ENCODE peak calls at places on chromosomes 3 and 15, in six cellular contexts. One of them, this sample, is unnamed.

GRCh38 chr3:188060436-188060835 is 93.5 kb upstream of the LPP start:
- DNase-seq in H1: no peak
- DNase-seq in GM12891: no peak
- DNase-seq in HepG2: no peak
- DNase-seq in K562: no peak
- DNase-seq in SK-N-SH: no peak
- DNase-seq in this sample: no peak

GRCh38 chr15:57320543-57321220 is 55.6 kb upstream of the CGNL1 start:
- DNase-seq in H1: no peak
- DNase-seq in GM12891: no peak
- DNase-seq in HepG2: no peak
- DNase-seq in K562: peak
- DNase-seq in SK-N-SH: no peak
- DNase-seq in this sample: no peak

GRCh38 chr3:177589921-177590336 is 392.6 kb upstream of the TBL1XR1 start:
- DNase-seq in H1: no peak
- DNase-seq in GM12891: no peak
- DNase-seq in HepG2: peak
- DNase-seq in K562: no peak
- DNase-seq in SK-N-SH: peak
- DNase-seq in this sample: no peak

GRCh38 chr15:79090487-79091203 is at the start of gene RASGRF1:
- DNase-seq in H1: no peak
- DNase-seq in GM12891: no peak
- DNase-seq in HepG2: no peak
- DNase-seq in K562: no peak
- DNase-seq in SK-N-SH: peak
- DNase-seq in this sample: no peak

GRCh38 chr3:133989931-133990702 is 39.6 kb downstream of the SLCO2A1 start:
- DNase-seq in H1: no peak
- DNase-seq in GM12891: no peak
- DNase-seq in HepG2: no peak
- DNase-seq in K562: no peak
- DNase-seq in SK-N-SH: no peak
- DNase-seq in this sample: no peak

GRCh38 chr3:55329849-55330248 is 157.3 kb downstream of the WNT5A start:
- DNase-seq in H1: no peak
- DNase-seq in GM12891: no peak
- DNase-seq in HepG2: no peak
- DNase-seq in K562: no peak
- DNase-seq in SK-N-SH: no peak
- DNase-seq in this sample: no peak

GRCh38 chr3:5192568-5193319 is 5.2 kb downstream of the EDEM1 start:
- DNase-seq in H1: no peak
- DNase-seq in GM12891: no peak
- DNase-seq in HepG2: no peak
- DNase-seq in K562: no peak
- DNase-seq in SK-N-SH: no peak
- DNase-seq in this sample: no peak

GRCh38 chr15:51144021-51144532 is 49.4 kb upstream of the TNFAIP8L3 start:
- DNase-seq in H1: no peak
- DNase-seq in GM12891: no peak
- DNase-seq in HepG2: no peak
- DNase-seq in K562: peak
- DNase-seq in SK-N-SH: no peak
- DNase-seq in this sample: no peak

GRCh38 chr3:77562089-77562488 is 522.2 kb downstream of the ROBO2 start:
- DNase-seq in H1: no peak
- DNase-seq in GM12891: no peak
- DNase-seq in HepG2: no peak
- DNase-seq in K562: no peak
- DNase-seq in SK-N-SH: no peak
- DNase-seq in this sample: no peak

GRCh38 chr15:38819343-38819858 is 254.8 kb upstream of the RASGRP1 start:
- DNase-seq in H1: no peak
- DNase-seq in GM12891: no peak
- DNase-seq in HepG2: no peak
- DNase-seq in K562: no peak
- DNase-seq in SK-N-SH: no peak
- DNase-seq in this sample: no peak

DNA sequence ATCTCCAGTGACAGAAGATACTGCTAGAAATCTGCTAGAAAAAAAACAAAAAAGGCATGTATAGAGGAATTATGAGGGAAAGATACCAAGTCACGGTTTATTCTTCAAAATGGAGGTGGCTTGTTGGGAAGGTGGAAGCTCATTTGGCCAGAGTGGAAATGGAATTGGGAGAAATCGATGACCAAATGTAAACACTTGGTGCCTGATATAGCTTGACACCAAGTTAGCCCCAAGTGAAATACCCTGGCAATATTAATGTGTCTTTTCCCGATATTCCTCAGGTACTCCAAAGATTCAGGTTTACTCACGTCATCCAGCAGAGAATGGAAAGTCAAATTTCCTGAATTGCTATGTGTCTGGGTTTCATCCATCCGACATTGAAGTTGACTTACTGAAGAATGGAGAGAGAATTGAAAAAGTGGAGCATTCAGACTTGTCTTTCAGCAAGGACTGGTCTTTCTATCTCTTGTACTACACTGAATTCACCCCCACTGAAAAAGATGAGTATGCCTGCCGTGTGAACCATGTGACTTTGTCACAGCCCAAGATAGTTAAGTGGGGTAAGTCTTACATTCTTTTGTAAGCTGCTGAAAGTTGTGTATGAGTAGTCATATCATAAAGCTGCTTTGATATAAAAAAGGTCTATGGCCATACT is 4.0 kb downstream of the B2M start:
- DNase-seq in H1: no peak
- DNase-seq in GM12891: no peak
- DNase-seq in HepG2: no peak
- DNase-seq in K562: no peak
- DNase-seq in SK-N-SH: no peak
- DNase-seq in this sample: no peak
- TF ChIP-seq POLR2AphosphoS5 in H1: no peak
- TF ChIP-seq POLR2AphosphoS5 in GM12891: peak
- TF ChIP-seq POLR2AphosphoS5 in HepG2: no peak
- TF ChIP-seq POLR2AphosphoS5 in K562: no peak
- TF ChIP-seq POLR2AphosphoS5 in SK-N-SH: no peak
- TF ChIP-seq POLR2AphosphoS5 in this sample: peak

DNA sequence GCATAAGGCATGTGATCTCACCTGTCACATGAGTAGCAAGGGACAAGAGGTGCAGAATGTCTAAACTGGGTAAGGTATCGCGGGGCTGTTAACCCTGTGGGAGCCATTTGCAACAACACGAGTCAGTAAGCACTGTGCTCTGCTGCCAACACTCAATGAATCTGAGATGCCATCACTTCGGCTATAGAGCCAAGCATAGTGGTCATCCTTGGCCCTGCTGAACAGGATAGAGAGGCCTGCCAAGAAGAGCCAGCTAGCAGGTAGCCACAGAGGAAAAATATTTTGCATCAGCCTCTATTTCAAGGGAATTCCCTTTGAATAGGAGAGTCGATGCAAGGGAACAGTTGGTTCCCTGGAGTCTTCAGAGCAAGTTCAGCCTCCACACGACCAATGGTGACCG is 137.8 kb downstream of the NTRK3 start:
- DNase-seq in H1: no peak
- DNase-seq in GM12891: no peak
- DNase-seq in HepG2: no peak
- DNase-seq in K562: no peak
- DNase-seq in SK-N-SH: no peak
- DNase-seq in this sample: no peak
- TF ChIP-seq TAF1 in H1: no peak
- TF ChIP-seq TAF1 in GM12891: no peak
- TF ChIP-seq TAF1 in HepG2: no peak
- TF ChIP-seq TAF1 in K562: no peak
- TF ChIP-seq TAF1 in SK-N-SH: no peak
- TF ChIP-seq TAF1 in this sample: no peak

DNA sequence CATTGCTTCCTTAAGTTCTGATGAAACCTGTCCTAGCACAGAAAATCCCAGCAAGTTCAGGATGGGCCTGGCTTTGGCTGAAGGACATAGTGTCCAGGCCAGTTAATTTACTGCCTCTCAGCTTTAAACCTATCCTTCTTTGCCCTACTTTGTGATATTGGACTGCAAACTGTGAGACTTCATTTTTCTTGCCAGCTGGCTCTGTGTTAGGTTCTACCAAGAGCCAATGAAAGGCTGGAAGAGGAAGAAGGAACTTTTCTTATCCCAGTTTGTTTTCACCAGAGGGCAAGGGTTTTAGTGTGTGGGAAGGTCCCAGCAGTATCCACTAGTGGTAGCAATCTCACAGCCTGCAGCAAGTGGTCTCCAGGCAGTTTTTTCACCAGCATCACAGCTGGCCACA is 18.2 kb downstream of the DCUN1D1 start:
- DNase-seq in H1: no peak
- DNase-seq in GM12891: no peak
- DNase-seq in HepG2: no peak
- DNase-seq in K562: no peak
- DNase-seq in SK-N-SH: no peak
- DNase-seq in this sample: no peak
- TF ChIP-seq POLR2AphosphoS5 in H1: no peak
- TF ChIP-seq POLR2AphosphoS5 in GM12891: no peak
- TF ChIP-seq POLR2AphosphoS5 in HepG2: no peak
- TF ChIP-seq POLR2AphosphoS5 in K562: no peak
- TF ChIP-seq POLR2AphosphoS5 in SK-N-SH: no peak
- TF ChIP-seq POLR2AphosphoS5 in this sample: no peak

GRCh38 chr15:25134546-25134945 is 179.8 kb downstream of the SNRPN start:
- DNase-seq in H1: no peak
- DNase-seq in GM12891: no peak
- DNase-seq in HepG2: peak
- DNase-seq in K562: no peak
- DNase-seq in SK-N-SH: peak
- DNase-seq in this sample: no peak

GRCh38 chr15:25133804-25134203 is 179.0 kb downstream of the SNRPN start:
- DNase-seq in H1: no peak
- DNase-seq in GM12891: no peak
- DNase-seq in HepG2: no peak
- DNase-seq in K562: no peak
- DNase-seq in SK-N-SH: no peak
- DNase-seq in this sample: no peak

GRCh38 chr15:25137013-25137412 is 182.2 kb downstream of the SNRPN start:
- DNase-seq in H1: no peak
- DNase-seq in GM12891: no peak
- DNase-seq in HepG2: no peak
- DNase-seq in K562: no peak
- DNase-seq in SK-N-SH: no peak
- DNase-seq in this sample: no peak

DNA sequence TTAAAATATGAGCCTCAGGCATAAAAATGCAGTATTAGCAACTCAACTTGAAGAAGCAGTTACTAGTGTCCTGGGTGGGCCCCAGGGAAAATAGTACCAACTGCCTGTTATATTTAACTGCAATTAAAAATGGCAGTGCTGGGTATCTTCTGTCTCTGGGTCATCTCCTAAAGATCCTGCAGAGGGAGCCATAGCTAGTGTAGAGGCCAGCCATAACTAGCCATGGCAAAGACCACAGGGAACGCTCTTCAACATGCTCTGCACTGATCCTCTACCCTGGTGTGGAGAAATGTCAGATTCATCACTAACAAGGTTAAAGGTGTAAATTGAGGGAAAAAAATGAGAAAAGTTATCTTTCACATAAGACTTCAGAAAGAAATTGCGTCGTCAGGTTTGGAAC is 181.3 kb downstream of the SNRPN start:
- DNase-seq in H1: no peak
- DNase-seq in GM12891: no peak
- DNase-seq in HepG2: peak
- DNase-seq in K562: peak
- DNase-seq in SK-N-SH: peak
- DNase-seq in this sample: no peak
- TF ChIP-seq TAF1 in H1: no peak
- TF ChIP-seq TAF1 in GM12891: no peak
- TF ChIP-seq TAF1 in HepG2: no peak
- TF ChIP-seq TAF1 in K562: no peak
- TF ChIP-seq TAF1 in SK-N-SH: no peak
- TF ChIP-seq TAF1 in this sample: no peak

GRCh38 chr15:59349715-59350420 is 22.8 kb downstream of the MYO1E start:
- DNase-seq in H1: no peak
- DNase-seq in GM12891: no peak
- DNase-seq in HepG2: peak
- DNase-seq in K562: peak
- DNase-seq in SK-N-SH: peak
- DNase-seq in this sample: no peak
- TF ChIP-seq POLR2AphosphoS5 in H1: no peak
- TF ChIP-seq POLR2AphosphoS5 in GM12891: no peak
- TF ChIP-seq POLR2AphosphoS5 in HepG2: no peak
- TF ChIP-seq POLR2AphosphoS5 in K562: no peak
- TF ChIP-seq POLR2AphosphoS5 in SK-N-SH: peak
- TF ChIP-seq POLR2AphosphoS5 in this sample: no peak

DNA sequence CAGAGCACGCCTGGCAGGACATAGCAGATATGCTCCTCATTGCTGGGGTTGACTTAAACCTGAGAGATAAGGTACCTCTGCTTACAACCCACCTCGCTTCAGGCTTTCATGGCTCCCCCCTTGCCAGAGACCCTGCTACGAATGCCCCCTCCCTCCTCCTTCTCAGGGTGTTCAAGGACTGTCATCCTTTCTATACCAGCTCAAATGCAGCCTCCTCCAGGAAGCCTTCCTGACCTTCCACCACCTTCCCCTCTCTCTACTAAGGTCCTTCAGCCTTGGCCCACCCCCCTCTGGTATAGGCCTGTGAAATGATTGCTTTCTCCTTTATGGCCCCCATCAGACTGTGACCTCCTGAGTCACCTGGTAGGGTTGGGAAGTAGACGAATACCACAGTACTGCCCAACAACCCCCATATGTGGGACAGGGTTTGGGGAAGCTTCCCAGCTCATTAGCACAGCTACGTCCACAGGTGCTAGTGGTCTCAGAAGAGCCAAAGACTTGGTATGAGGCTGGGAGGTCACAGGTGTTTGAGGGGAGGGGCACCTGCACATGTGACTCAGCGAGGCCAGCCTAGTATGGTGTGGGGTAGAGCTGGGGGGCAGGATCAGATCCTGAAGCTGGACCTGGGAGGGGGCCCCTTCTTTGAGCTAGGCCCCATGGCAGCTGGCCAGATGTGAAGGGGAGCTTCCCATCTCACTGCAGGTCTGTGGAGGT is 32.0 kb downstream of the ANKDD1A start:
- DNase-seq in H1: no peak
- DNase-seq in GM12891: no peak
- DNase-seq in HepG2: no peak
- DNase-seq in K562: no peak
- DNase-seq in SK-N-SH: no peak
- DNase-seq in this sample: no peak
- TF ChIP-seq TAF1 in H1: no peak
- TF ChIP-seq TAF1 in GM12891: no peak
- TF ChIP-seq TAF1 in HepG2: no peak
- TF ChIP-seq TAF1 in K562: no peak
- TF ChIP-seq TAF1 in SK-N-SH: no peak
- TF ChIP-seq TAF1 in this sample: no peak

GRCh38 chr3:126781406-126781805 is 77.4 kb downstream of the CHCHD6 start:
- DNase-seq in H1: no peak
- DNase-seq in GM12891: no peak
- DNase-seq in HepG2: no peak
- DNase-seq in K562: no peak
- DNase-seq in SK-N-SH: peak
- DNase-seq in this sample: no peak
- TF ChIP-seq POLR2AphosphoS5 in H1: no peak
- TF ChIP-seq POLR2AphosphoS5 in GM12891: no peak
- TF ChIP-seq POLR2AphosphoS5 in HepG2: no peak
- TF ChIP-seq POLR2AphosphoS5 in K562: no peak
- TF ChIP-seq POLR2AphosphoS5 in SK-N-SH: no peak
- TF ChIP-seq POLR2AphosphoS5 in this sample: no peak

This sample was measured in GM12892.